ENCODE peak calls at places on chromosome 2, in eight cellular contexts. Z, O, F, V, N, A, H and C are unnamed samples.
A peak's percentile ranks its signal among the peaks of the same experiment; 100 is the strongest.

GRCh38 chr2:26692814-26693286 is 328 bp downstream of the KCNK3 start:
- DNase-seq in Z (no peak), O (peak; percentile 79), F (no peak), V (peak; percentile 85), N (no peak), A (peak; percentile 7), H (no peak), C (no peak)

GRCh38 chr2:5560981-5561380 is 131.2 kb upstream of the SOX11 start:
- DNase-seq in Z (no peak), O (no peak), F (no peak), V (no peak), N (no peak), A (no peak), H (no peak), C (no peak)

GRCh38 chr2:132936261-132936660 is 266.3 kb upstream of the LYPD1 start:
- DNase-seq in Z (no peak), O (no peak), F (no peak), V (no peak), N (no peak), A (peak; percentile 28), H (no peak), C (no peak)

GRCh38 chr2:6679481-6679880 is 186.2 kb downstream of the CMPK2 start:
- DNase-seq in Z (no peak), O (peak; percentile 26), F (no peak), V (no peak), N (no peak), A (no peak), H (no peak), C (no peak)

GRCh38 chr2:175126661-175127060 is 41.3 kb downstream of the ATF2 start:
- DNase-seq in Z (no peak), O (no peak), F (no peak), V (no peak), N (no peak), A (no peak), H (no peak), C (no peak)

GRCh38 chr2:233929352-233929843 is 12.2 kb downstream of the TRPM8 start:
- DNase-seq in Z (no peak), O (peak; percentile 57), F (peak; percentile 21), V (no peak), N (no peak), A (no peak), H (no peak), C (no peak)

GRCh38 chr2:157747695-157748370 is 119.2 kb upstream of the ACVR1C start:
- DNase-seq in Z (peak; percentile 71), O (no peak), F (no peak), V (no peak), N (no peak), A (no peak), H (no peak), C (no peak)

GRCh38 chr2:54560146-54560881 is 104.2 kb downstream of the SPTBN1 start:
- DNase-seq in Z (peak; percentile 87), O (peak; percentile 40), F (no peak), V (no peak), N (peak; percentile 82), A (peak; percentile 52), H (no peak), C (peak; percentile 15)

DNA sequence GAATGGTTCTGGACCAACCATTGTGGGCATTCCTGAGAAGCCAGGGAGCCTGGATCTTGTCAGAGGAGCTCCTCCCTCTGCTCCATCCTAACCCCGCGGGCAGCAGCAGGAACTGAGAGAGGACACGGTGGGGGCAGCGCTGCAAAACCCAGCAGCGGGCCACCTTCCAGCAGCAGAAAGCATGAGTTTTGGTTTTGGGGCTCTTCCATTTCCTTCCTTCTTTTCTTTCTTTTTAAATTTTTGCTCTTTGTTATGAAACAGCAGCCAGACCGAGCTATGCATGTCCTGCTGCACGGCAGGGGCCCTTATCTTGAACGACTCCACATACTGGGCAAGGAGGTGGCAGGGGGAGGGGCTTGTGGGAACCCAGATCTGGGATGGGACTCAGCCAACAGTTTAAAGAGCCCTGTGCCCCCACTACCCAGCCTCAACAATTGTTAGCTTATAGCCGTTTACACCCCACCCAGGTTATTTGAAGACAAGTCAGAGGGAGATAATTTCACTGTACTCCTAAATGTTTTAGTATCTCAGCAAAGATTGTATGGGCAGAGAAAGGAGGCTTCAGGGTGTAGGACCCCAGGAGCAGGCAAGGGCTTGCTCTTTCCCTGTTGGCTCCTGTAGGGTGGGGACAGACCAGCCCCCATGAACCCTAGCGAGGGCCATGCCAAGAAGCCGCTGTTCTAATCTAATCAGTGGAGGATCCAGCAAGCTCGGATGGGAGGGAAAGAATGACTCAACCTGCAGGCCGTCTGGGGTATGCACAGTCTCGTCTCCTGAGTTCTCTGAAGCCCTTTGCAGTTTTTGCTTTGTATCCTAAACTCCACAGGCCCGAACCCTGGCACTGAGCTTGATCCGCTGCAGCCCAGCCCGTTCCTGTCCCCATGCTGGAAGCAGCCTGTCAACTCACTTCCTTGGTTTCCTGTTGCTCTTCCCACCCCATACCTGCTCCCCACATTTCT is 75.3 kb downstream of the LRRFIP1 start:
- DNase-seq in Z (peak; percentile 89), O (peak; percentile 80), F (no peak), V (peak; percentile 55), N (peak; percentile 88), A (peak; percentile 77), H (no peak), C (no peak)
- TF ChIP-seq POLR2AphosphoS5 in Z (peak; percentile 72), O (no peak), F (no peak), V (no peak), N (peak; percentile 70), A (peak; percentile 34), H (no peak), C (no peak)

GRCh38 chr2:44927979-44928659 is 13.4 kb upstream of the SIX3 start:
- DNase-seq in Z (no peak), O (peak; percentile 77), F (no peak), V (no peak), N (no peak), A (no peak), H (no peak), C (no peak)

GRCh38 chr2:44922776-44923175 is 18.7 kb upstream of the SIX3 start:
- DNase-seq in Z (no peak), O (no peak), F (no peak), V (no peak), N (no peak), A (no peak), H (no peak), C (no peak)

GRCh38 chr2:44928660-44929471 is 12.6 kb upstream of the SIX3 start:
- DNase-seq in Z (no peak), O (peak; percentile 72), F (no peak), V (peak; percentile 81), N (no peak), A (no peak), H (no peak), C (no peak)

GRCh38 chr2:44926957-44927356 is 14.5 kb upstream of the SIX3 start:
- DNase-seq in Z (no peak), O (peak; percentile 81), F (no peak), V (no peak), N (no peak), A (no peak), H (no peak), C (no peak)

DNA sequence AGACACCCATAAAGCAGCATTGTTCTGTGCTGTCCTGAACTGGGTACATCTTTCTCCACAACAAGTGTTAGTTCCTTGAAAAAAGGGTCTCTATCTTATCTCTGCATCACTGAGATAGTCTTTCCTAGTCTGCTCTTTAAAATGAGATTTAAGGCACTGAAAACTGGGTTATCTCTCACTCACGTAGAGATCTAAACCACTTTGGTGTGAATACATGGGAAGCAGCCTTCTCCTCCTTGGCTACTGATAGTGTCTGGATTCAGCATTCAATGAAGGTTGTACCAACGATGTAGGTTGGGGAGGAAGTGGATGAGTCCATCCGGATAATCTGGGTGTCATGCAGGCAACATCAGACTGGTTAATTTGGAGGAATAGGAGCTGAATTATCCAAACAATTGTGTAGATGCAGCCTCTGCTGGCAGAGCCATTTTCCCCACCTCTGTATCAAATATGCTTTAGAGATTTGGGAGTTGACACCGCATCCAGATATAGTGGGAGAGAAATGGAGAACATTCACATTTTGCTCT is 15.9 kb upstream of the SIX3 start:
- DNase-seq in Z (no peak), O (no peak), F (no peak), V (no peak), N (no peak), A (no peak), H (no peak), C (no peak)
- H3K27me3 ChIP-seq in Z (peaks cover 44% of the 10 kb centered on the region), O (peaks cover 83% of the 10 kb centered on the region), F (peaks cover 13% of the 10 kb centered on the region), V (peaks cover 47% of the 10 kb centered on the region), N (peaks cover 60% of the 10 kb centered on the region), A (peaks cover 76% of the 10 kb centered on the region), H (peaks cover 10% of the 10 kb centered on the region), C (peaks cover 43% of the 10 kb centered on the region)

GRCh38 chr2:43125090-43125998 is 101.1 kb downstream of the ZFP36L2 start:
- DNase-seq in Z (peak; percentile 54), O (no peak), F (no peak), V (peak; percentile 49), N (no peak), A (no peak), H (no peak), C (no peak)

GRCh38 chr2:43127941-43128561 is 98.4 kb downstream of the ZFP36L2 start:
- DNase-seq in Z (peak; percentile 58), O (no peak), F (no peak), V (peak; percentile 69), N (peak; percentile 80), A (no peak), H (no peak), C (no peak)

GRCh38 chr2:43129254-43129653 is 97.2 kb downstream of the ZFP36L2 start:
- DNase-seq in Z (peak; percentile 46), O (no peak), F (no peak), V (no peak), N (no peak), A (no peak), H (no peak), C (no peak)

GRCh38 chr2:43126817-43127207 is 99.6 kb downstream of the ZFP36L2 start:
- DNase-seq in Z (peak; percentile 63), O (no peak), F (no peak), V (peak; percentile 54), N (no peak), A (no peak), H (no peak), C (no peak)

DNA sequence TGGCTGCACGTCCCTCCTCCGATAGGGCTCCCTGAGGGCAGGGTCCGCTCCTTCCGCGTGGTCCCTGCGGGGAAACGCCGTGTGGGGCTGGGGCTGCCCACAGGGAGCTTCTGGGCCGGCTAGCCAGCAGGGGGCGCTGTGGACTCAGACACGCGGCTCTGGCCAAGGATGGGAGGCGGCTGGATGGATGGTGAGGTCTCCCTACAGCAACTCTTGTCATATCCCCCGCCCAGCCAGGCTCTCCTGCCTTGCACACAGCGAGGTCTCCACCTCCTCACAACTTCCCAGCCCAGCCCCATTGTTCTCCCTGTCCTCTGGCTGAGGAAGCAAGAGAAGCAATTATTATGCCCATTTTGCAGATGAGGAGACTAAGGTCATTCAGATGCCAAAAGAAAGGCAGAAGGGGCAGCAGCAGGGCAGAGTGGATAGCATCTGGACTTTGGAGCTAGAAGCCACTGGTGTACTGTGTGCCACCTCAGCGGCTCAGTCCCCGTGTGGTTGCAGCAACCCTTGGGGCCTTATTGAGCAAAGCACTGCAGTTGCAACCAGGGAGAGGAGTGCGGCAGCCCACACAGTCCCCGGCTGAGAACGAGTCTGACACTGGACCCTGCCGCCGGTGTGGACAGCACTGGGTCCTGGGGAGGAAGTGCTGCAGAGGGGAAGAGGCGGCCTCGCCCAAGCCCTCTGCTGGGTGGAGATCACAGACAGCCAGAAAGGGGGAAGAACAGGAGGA is 99.0 kb downstream of the ZFP36L2 start:
- DNase-seq in Z (peak; percentile 81), O (peak; percentile 93), F (peak; percentile 33), V (peak; percentile 94), N (peak; percentile 97), A (no peak), H (no peak), C (peak; percentile 33)
- TF ChIP-seq POLR2AphosphoS5 in Z (no peak), O (no peak), F (no peak), V (no peak), N (peak; percentile 62), A (no peak), H (no peak), C (no peak)

GRCh38 chr2:236565879-236566402 is 3.7 kb upstream of the ACKR3 start:
- DNase-seq in Z (peak; percentile 49), O (no peak), F (no peak), V (peak; percentile 69), N (peak; percentile 45), A (no peak), H (no peak), C (no peak)

GRCh38 chr2:236568068-236568921 is 1.3 kb upstream of the ACKR3 start:
- DNase-seq in Z (peak; percentile 80), O (peak; percentile 51), F (no peak), V (peak; percentile 87), N (peak; percentile 90), A (peak; percentile 67), H (peak; percentile 55), C (no peak)

GRCh38 chr2:236565225-236565624 is 4.4 kb upstream of the ACKR3 start:
- DNase-seq in Z (no peak), O (no peak), F (no peak), V (no peak), N (no peak), A (no peak), H (no peak), C (no peak)

GRCh38 chr2:236568922-236569592 is 568 bp upstream of the ACKR3 start:
- DNase-seq in Z (no peak), O (no peak), F (no peak), V (no peak), N (no peak), A (peak; percentile 53), H (no peak), C (no peak)

GRCh38 chr2:236566596-236566995 is 3.0 kb upstream of the ACKR3 start:
- DNase-seq in Z (no peak), O (no peak), F (no peak), V (no peak), N (no peak), A (no peak), H (no peak), C (no peak)
- H3K27me3 ChIP-seq in Z (no peaks in the 10 kb centered on the region), O (peaks cover 27% of the 10 kb centered on the region), F (peaks cover 33% of the 10 kb centered on the region), V (no peaks in the 10 kb centered on the region), N (no peaks in the 10 kb centered on the region), A (no peaks in the 10 kb centered on the region), H (no peaks in the 10 kb centered on the region), C (peaks cover 2% of the 10 kb centered on the region)